ENCODE peak calls at places on chromosomes 11 and 22, in six cellular contexts. U is A549, E is K562, D is upper lobe of left lung, S is GM12878, V is HepG2. Q is an unnamed sample.

GRCh38 chr22:27224485-27225364 is 567.3 kb downstream of the MIAT start:
- ATAC-seq in U (peak; percentile 48), S (no peak), V (no peak), E (no peak), D (peak; percentile 23), Q (peak; percentile 14)

GRCh38 chr11:13963949-13964770 is 1.6 kb downstream of the SPON1 start:
- ATAC-seq in S (no peak), E (no peak), D (peak; percentile 54), U (peak; percentile 69), V (no peak), Q (peak; percentile 17)

GRCh38 chr11:44601471-44602370 is 36.3 kb downstream of the CD82 start:
- ATAC-seq in V (no peak), U (no peak), D (no peak), S (peak; percentile 59), E (no peak), Q (no peak)

GRCh38 chr11:87263979-87264378 is 226.2 kb downstream of the TMEM135 start:
- ATAC-seq in D (no peak), V (no peak), U (no peak), S (no peak), E (no peak), Q (no peak)

GRCh38 chr11:107720305-107720775 is 8.5 kb upstream of the SLN start:
- ATAC-seq in V (no peak), S (no peak), E (no peak), D (no peak), U (no peak), Q (no peak)

GRCh38 chr11:125300791-125301218 is 136.3 kb downstream of the PKNOX2 start:
- ATAC-seq in E (no peak), V (no peak), S (no peak), D (no peak), U (peak; percentile 61), Q (peak; percentile 76)

GRCh38 chr22:35749808-35750207 is 32.1 kb downstream of the APOL5 start:
- ATAC-seq in V (no peak), U (no peak), E (no peak), D (no peak), S (peak; percentile 97), Q (no peak)

GRCh38 chr11:86116996-86117705 is 48.3 kb upstream of the PICALM start:
- ATAC-seq in D (no peak), V (no peak), U (peak; percentile 79), S (peak; percentile 35), E (peak; percentile 45), Q (no peak)

GRCh38 chr11:67406420-67406968 is 2.6 kb downstream of the TBC1D10C start:
- ATAC-seq in U (no peak), D (no peak), V (no peak), S (no peak), E (no peak), Q (no peak)

GRCh38 chr22:44957267-44957905 is 52.4 kb downstream of the PHF21B start:
- ATAC-seq in U (peak; percentile 51), D (no peak), S (no peak), V (peak; percentile 84), E (peak; percentile 57), Q (no peak)

GRCh38 chr11:132982769-132983168 is 549.5 kb downstream of the OPCML start:
- ATAC-seq in E (no peak), U (no peak), V (no peak), S (no peak), D (no peak), Q (no peak)

GRCh38 chr11:10798330-10798980 is 10.3 kb downstream of the EIF4G2 start:
- ATAC-seq in E (peak; percentile 4), S (no peak), V (no peak), U (no peak), D (no peak), Q (no peak)

GRCh38 chr11:108224908-108225786 is 2.3 kb downstream of the ATM start:
- ATAC-seq in S (peak; percentile 2), E (no peak), U (no peak), V (no peak), D (no peak), Q (no peak)

GRCh38 chr22:30408388-30409101 is 11.7 kb downstream of the SEC14L2 start:
- ATAC-seq in D (no peak), V (no peak), E (peak; percentile 82), S (no peak), U (peak; percentile 65), Q (peak; percentile 48)

GRCh38 chr22:37782340-37783168 is 25.2 kb upstream of the GCAT start:
- ATAC-seq in V (peak; percentile 65), D (no peak), U (no peak), E (peak; percentile 88), S (no peak), Q (no peak)

GRCh38 chr11:76670475-76671235 is at the start of gene LRRC32:
- ATAC-seq in D (peak; percentile 53), S (peak; percentile 3), E (peak; percentile 70), U (peak; percentile 52), V (no peak), Q (peak; percentile 58)

GRCh38 chr11:30488304-30488998 is 97.7 kb downstream of the MPPED2 start:
- ATAC-seq in U (no peak), E (no peak), D (peak; percentile 66), V (peak; percentile 96), S (no peak), Q (peak; percentile 57)

GRCh38 chr11:80297808-80298460 is 857.1 kb upstream of the TENM4 start:
- ATAC-seq in U (no peak), D (no peak), V (no peak), S (no peak), E (no peak), Q (no peak)

GRCh38 chr11:66958232-66958955 is at the start of gene PC:
- ATAC-seq in S (peak; percentile 96), D (peak; percentile 100), E (peak; percentile 98), V (peak; percentile 95), U (peak; percentile 96), Q (peak; percentile 97)

GRCh38 chr11:95378106-95378505 is 147.1 kb upstream of the SESN3 start:
- ATAC-seq in E (no peak), V (no peak), S (no peak), U (no peak), D (no peak), Q (no peak)

GRCh38 chr11:73048446-73048845 is 93.7 kb downstream of the FCHSD2 start:
- ATAC-seq in U (no peak), S (peak; percentile 19), E (no peak), D (no peak), V (no peak), Q (no peak)

DNA sequence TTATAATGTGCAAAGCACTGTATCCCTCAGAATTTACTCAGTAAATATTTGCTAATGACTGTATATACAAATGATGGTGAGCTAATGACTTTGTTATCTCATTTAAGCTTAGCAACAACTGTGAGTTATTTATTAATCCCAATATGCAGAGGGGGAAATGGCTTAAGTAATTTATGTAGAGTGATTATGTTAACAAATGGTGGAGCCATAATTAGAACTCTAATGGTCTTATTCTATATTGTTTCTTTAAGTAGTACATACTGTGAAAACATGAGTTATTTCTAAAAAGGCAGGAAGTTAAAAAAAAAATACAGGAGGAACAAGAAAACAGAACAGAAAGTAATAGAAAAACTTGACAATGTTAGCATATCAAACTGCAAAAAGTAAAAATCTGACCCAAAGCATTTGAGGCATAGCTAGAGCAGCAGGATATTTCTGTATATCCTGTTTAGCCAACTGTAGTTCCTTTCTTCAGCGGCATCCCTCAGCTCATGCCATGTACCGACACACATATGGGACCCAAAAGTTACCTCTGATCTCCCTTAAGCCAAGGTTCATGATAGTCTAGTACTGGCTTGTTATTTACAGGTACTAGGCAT is 94.2 kb downstream of the FCHSD2 start:
- ATAC-seq in E (no peak), D (no peak), U (no peak), V (no peak), S (peak; percentile 89), Q (no peak)
- TF ChIP-seq EP300 in E (no peak), D (no peak), U (no peak), V (no peak), S (peak; percentile 11), Q (no peak)

GRCh38 chr11:112073941-112074811 is at the start of the genes NKAPD1 and PIH1D2:
- ATAC-seq in S (peak; percentile 92), E (peak; percentile 96), D (peak; percentile 94), U (peak; percentile 96), V (peak; percentile 91), Q (peak; percentile 91)
- TF ChIP-seq POLR2A in S (peak; percentile 78), E (peak; percentile 79), D (peak; percentile 55), U (peak; percentile 28), V (no peak), Q (no peak)

GRCh38 chr11:8807544-8808225 is 103.3 kb upstream of the AKIP1 start:
- ATAC-seq in D (no peak), U (no peak), V (no peak), E (no peak), S (no peak), Q (peak; percentile 26)

GRCh38 chr11:8809185-8809584 is 101.8 kb upstream of the AKIP1 start:
- ATAC-seq in D (no peak), U (no peak), V (no peak), E (no peak), S (no peak), Q (no peak)

GRCh38 chr11:8809605-8810272 is 101.2 kb upstream of the AKIP1 start:
- ATAC-seq in U (no peak), S (no peak), D (no peak), V (peak; percentile 11), E (no peak), Q (no peak)

GRCh38 chr11:8806974-8807373 is 104.0 kb upstream of the AKIP1 start:
- ATAC-seq in S (no peak), V (no peak), D (no peak), E (no peak), U (no peak), Q (no peak)

DNA sequence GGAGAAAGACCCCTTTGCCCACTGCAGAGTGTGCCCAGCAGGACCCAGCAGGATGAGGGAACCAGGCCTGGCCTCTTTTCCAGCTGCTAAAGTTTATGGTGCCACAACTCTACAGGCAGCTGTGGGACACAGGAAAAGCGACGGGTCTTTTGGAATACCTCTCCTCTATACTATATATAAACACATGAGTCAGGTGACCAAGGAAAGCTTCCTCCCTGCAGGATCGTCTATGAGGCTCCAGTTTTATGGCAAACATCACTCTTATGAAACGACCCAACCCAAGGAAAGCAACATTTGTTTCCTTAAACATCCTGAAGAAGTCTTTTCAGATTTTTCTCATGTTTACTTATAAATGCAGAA is 102.8 kb upstream of the AKIP1 start:
- ATAC-seq in V (no peak), U (no peak), S (no peak), D (no peak), E (no peak), Q (no peak)
- H3K4me1 ChIP-seq in V (peaks cover 44% of the 10 kb centered on the region), U (peaks cover 19% of the 10 kb centered on the region), S (no peaks in the 10 kb centered on the region), D (peaks cover 85% of the 10 kb centered on the region), E (no peaks in the 10 kb centered on the region), Q (peaks cover 42% of the 10 kb centered on the region)

GRCh38 chr11:119180729-119181676 is 4.3 kb upstream of the NHERF4 start:
- ATAC-seq in D (no peak), S (no peak), U (no peak), E (no peak), V (no peak), Q (no peak)

GRCh38 chr11:119181677-119182412 is 3.4 kb upstream of the NHERF4 start:
- ATAC-seq in U (no peak), D (no peak), S (no peak), V (no peak), E (peak; percentile 57), Q (no peak)

GRCh38 chr11:119178166-119178680 is 7.1 kb upstream of the NHERF4 start:
- ATAC-seq in V (no peak), D (no peak), E (no peak), S (no peak), U (no peak), Q (no peak)

GRCh38 chr11:119179983-119180382 is 5.3 kb upstream of the NHERF4 start:
- ATAC-seq in S (no peak), E (no peak), D (no peak), V (no peak), U (no peak), Q (no peak)

GRCh38 chr11:119179342-119179741 is 5.9 kb upstream of the NHERF4 start:
- ATAC-seq in E (no peak), D (no peak), U (no peak), V (no peak), S (no peak), Q (no peak)
- TF ChIP-seq EP300 in E (no peak), D (no peak), U (no peak), V (no peak), S (no peak), Q (no peak)

Q was measured in gastroesophageal sphincter.